ENCODE peak calls at places on chromosomes 5 and 9, in seven cellular contexts. One of them, this sample, is unnamed.

GRCh38 chr9:69822091-69822750 is 1.6 kb downstream of the CFAP95 start:
- DNase-seq in GM23248: peak
- DNase-seq in stomach: no peak
- DNase-seq in activated T-cell treated with anti-CD3 and anti-CD28 coated beads, Interleukin-2, amount 50 U/mL, for 72 hours: no peak
- DNase-seq in D341Med: no peak
- DNase-seq in T47D: no peak
- DNase-seq in lung microvascular endothelial cell: peak
- DNase-seq in this sample: peak

GRCh38 chr9:105246656-105247162 is 2.3 kb downstream of the SLC44A1 start:
- DNase-seq in GM23248: peak
- DNase-seq in activated T-cell treated with anti-CD3 and anti-CD28 coated beads, Interleukin-2, amount 50 U/mL, for 72 hours: no peak
- DNase-seq in stomach: no peak
- DNase-seq in lung microvascular endothelial cell: no peak
- DNase-seq in D341Med: no peak
- DNase-seq in T47D: no peak
- DNase-seq in this sample: no peak

GRCh38 chr5:125317546-125317995 is 571.1 kb upstream of the ZNF608 start:
- DNase-seq in stomach: no peak
- DNase-seq in lung microvascular endothelial cell: no peak
- DNase-seq in D341Med: no peak
- DNase-seq in GM23248: no peak
- DNase-seq in activated T-cell treated with anti-CD3 and anti-CD28 coated beads, Interleukin-2, amount 50 U/mL, for 72 hours: no peak
- DNase-seq in T47D: no peak
- DNase-seq in this sample: no peak

GRCh38 chr9:96618209-96619108 is 1.2 kb downstream of the CDC14B start:
- DNase-seq in stomach: peak
- DNase-seq in GM23248: peak
- DNase-seq in lung microvascular endothelial cell: peak
- DNase-seq in D341Med: peak
- DNase-seq in T47D: no peak
- DNase-seq in activated T-cell treated with anti-CD3 and anti-CD28 coated beads, Interleukin-2, amount 50 U/mL, for 72 hours: peak
- DNase-seq in this sample: no peak

GRCh38 chr9:69758001-69758730 is 1.6 kb downstream of the PTAR1 start:
- DNase-seq in D341Med: no peak
- DNase-seq in lung microvascular endothelial cell: no peak
- DNase-seq in GM23248: peak
- DNase-seq in activated T-cell treated with anti-CD3 and anti-CD28 coated beads, Interleukin-2, amount 50 U/mL, for 72 hours: peak
- DNase-seq in T47D: no peak
- DNase-seq in stomach: no peak
- DNase-seq in this sample: no peak

GRCh38 chr5:38375423-38375822 is 117.1 kb downstream of the EGFLAM start:
- DNase-seq in GM23248: no peak
- DNase-seq in activated T-cell treated with anti-CD3 and anti-CD28 coated beads, Interleukin-2, amount 50 U/mL, for 72 hours: no peak
- DNase-seq in D341Med: no peak
- DNase-seq in T47D: no peak
- DNase-seq in stomach: no peak
- DNase-seq in lung microvascular endothelial cell: no peak
- DNase-seq in this sample: no peak

GRCh38 chr5:66958126-66958983 is 238.2 kb downstream of the CD180 start:
- DNase-seq in GM23248: peak
- DNase-seq in activated T-cell treated with anti-CD3 and anti-CD28 coated beads, Interleukin-2, amount 50 U/mL, for 72 hours: no peak
- DNase-seq in D341Med: no peak
- DNase-seq in T47D: no peak
- DNase-seq in lung microvascular endothelial cell: peak
- DNase-seq in stomach: no peak
- DNase-seq in this sample: peak

GRCh38 chr9:127183814-127184582 is 61.6 kb upstream of the ANGPTL2 start:
- DNase-seq in GM23248: peak
- DNase-seq in T47D: no peak
- DNase-seq in stomach: no peak
- DNase-seq in activated T-cell treated with anti-CD3 and anti-CD28 coated beads, Interleukin-2, amount 50 U/mL, for 72 hours: no peak
- DNase-seq in D341Med: no peak
- DNase-seq in lung microvascular endothelial cell: peak
- DNase-seq in this sample: no peak

GRCh38 chr5:154753792-154754191 is 1.4 kb upstream of the LARP1 start:
- DNase-seq in activated T-cell treated with anti-CD3 and anti-CD28 coated beads, Interleukin-2, amount 50 U/mL, for 72 hours: no peak
- DNase-seq in D341Med: no peak
- DNase-seq in lung microvascular endothelial cell: peak
- DNase-seq in stomach: peak
- DNase-seq in T47D: no peak
- DNase-seq in GM23248: peak
- DNase-seq in this sample: no peak

GRCh38 chr5:151155149-151155776 is 2.3 kb downstream of the ANXA6 start:
- DNase-seq in T47D: no peak
- DNase-seq in GM23248: peak
- DNase-seq in D341Med: no peak
- DNase-seq in lung microvascular endothelial cell: no peak
- DNase-seq in stomach: no peak
- DNase-seq in activated T-cell treated with anti-CD3 and anti-CD28 coated beads, Interleukin-2, amount 50 U/mL, for 72 hours: peak
- DNase-seq in this sample: no peak

GRCh38 chr9:134854541-134854981 is 26.0 kb upstream of the FCN2 start:
- DNase-seq in T47D: no peak
- DNase-seq in GM23248: no peak
- DNase-seq in D341Med: no peak
- DNase-seq in activated T-cell treated with anti-CD3 and anti-CD28 coated beads, Interleukin-2, amount 50 U/mL, for 72 hours: no peak
- DNase-seq in lung microvascular endothelial cell: no peak
- DNase-seq in stomach: no peak
- DNase-seq in this sample: no peak

GRCh38 chr9:114324492-114324891 is 1.6 kb downstream of the ORM1 start:
- DNase-seq in T47D: no peak
- DNase-seq in D341Med: no peak
- DNase-seq in lung microvascular endothelial cell: no peak
- DNase-seq in activated T-cell treated with anti-CD3 and anti-CD28 coated beads, Interleukin-2, amount 50 U/mL, for 72 hours: no peak
- DNase-seq in stomach: no peak
- DNase-seq in GM23248: no peak
- DNase-seq in this sample: no peak

GRCh38 chr5:57953830-57954229 is 471.2 kb upstream of the ACTBL2 start:
- DNase-seq in lung microvascular endothelial cell: no peak
- DNase-seq in GM23248: no peak
- DNase-seq in T47D: no peak
- DNase-seq in activated T-cell treated with anti-CD3 and anti-CD28 coated beads, Interleukin-2, amount 50 U/mL, for 72 hours: no peak
- DNase-seq in stomach: no peak
- DNase-seq in D341Med: no peak
- DNase-seq in this sample: peak

GRCh38 chr5:115196161-115196560 is 26.5 kb upstream of the TRIM36 start:
- DNase-seq in T47D: no peak
- DNase-seq in activated T-cell treated with anti-CD3 and anti-CD28 coated beads, Interleukin-2, amount 50 U/mL, for 72 hours: no peak
- DNase-seq in lung microvascular endothelial cell: no peak
- DNase-seq in GM23248: no peak
- DNase-seq in stomach: no peak
- DNase-seq in D341Med: no peak
- DNase-seq in this sample: no peak

GRCh38 chr5:156326718-156327259 is at the start of gene SGCD:
- DNase-seq in T47D: peak
- DNase-seq in activated T-cell treated with anti-CD3 and anti-CD28 coated beads, Interleukin-2, amount 50 U/mL, for 72 hours: no peak
- DNase-seq in lung microvascular endothelial cell: no peak
- DNase-seq in GM23248: peak
- DNase-seq in stomach: peak
- DNase-seq in D341Med: no peak
- DNase-seq in this sample: no peak

GRCh38 chr5:35938518-35939227 is at the start of gene CAPSL:
- DNase-seq in D341Med: no peak
- DNase-seq in lung microvascular endothelial cell: peak
- DNase-seq in stomach: peak
- DNase-seq in activated T-cell treated with anti-CD3 and anti-CD28 coated beads, Interleukin-2, amount 50 U/mL, for 72 hours: no peak
- DNase-seq in GM23248: peak
- DNase-seq in T47D: peak
- DNase-seq in this sample: peak

GRCh38 chr5:124524552-124525232 is 221.7 kb downstream of the ZNF608 start:
- DNase-seq in GM23248: no peak
- DNase-seq in lung microvascular endothelial cell: no peak
- DNase-seq in D341Med: no peak
- DNase-seq in stomach: no peak
- DNase-seq in T47D: no peak
- DNase-seq in activated T-cell treated with anti-CD3 and anti-CD28 coated beads, Interleukin-2, amount 50 U/mL, for 72 hours: peak
- DNase-seq in this sample: no peak

GRCh38 chr5:178488696-178489095 is 101.5 kb downstream of the COL23A1 start:
- DNase-seq in GM23248: no peak
- DNase-seq in D341Med: no peak
- DNase-seq in T47D: no peak
- DNase-seq in lung microvascular endothelial cell: no peak
- DNase-seq in stomach: no peak
- DNase-seq in activated T-cell treated with anti-CD3 and anti-CD28 coated beads, Interleukin-2, amount 50 U/mL, for 72 hours: no peak
- DNase-seq in this sample: no peak